ENCODE peak calls at places on chromosomes 4 and X, in four cellular contexts. V is choroid plexus epithelial cell; L is stimulated activated CD8-positive, alpha-beta memory T cell treated with anti-CD3 and anti-CD28 coated beads, Interleukin-7, amount 100 ng/mL, for 1 hour; M is Right ventricle myocardium inferior. U is an unnamed sample.

GRCh38 chr4:147760176-147760575 is 28.3 kb downstream of the ARHGAP10 start:
- DNase-seq in V (no peak), L (no peak), M (no peak), U (no peak)

GRCh38 chr4:82851902-82852750 is 38.8 kb downstream of the SEC31A start:
- DNase-seq in V (peak), L (no peak), M (no peak), U (no peak)

GRCh38 chr4:137609693-137610450 is 77.6 kb upstream of the PCDH18 start:
- DNase-seq in V (peak), L (no peak), M (no peak), U (no peak)

GRCh38 chr4:78235800-78236199 is 178.7 kb downstream of the FRAS1 start:
- DNase-seq in V (no peak), L (no peak), M (no peak), U (no peak)

GRCh38 chr4:14877246-14878220 is 124.7 kb upstream of the CPEB2 start:
- DNase-seq in V (peak), L (no peak), M (no peak), U (no peak)

GRCh38 chr4:2469192-2469984 is 482 bp downstream of the RNF4 start:
- DNase-seq in V (peak), L (peak), M (no peak), U (peak)

GRCh38 chrX:119389854-119390501 is 9.2 kb upstream of the SLC25A43 start:
- DNase-seq in V (peak), L (no peak), M (no peak), U (no peak)

GRCh38 chr4:7824218-7824617 is 115.4 kb downstream of the AFAP1 start:
- DNase-seq in V (peak), L (no peak), M (no peak), U (no peak)

GRCh38 chrX:139759637-139760036 is 51.7 kb upstream of the MCF2 start:
- DNase-seq in V (peak), L (no peak), M (no peak), U (no peak)

GRCh38 chr4:113961322-113961698 is 18.1 kb downstream of the ARSJ start:
- DNase-seq in V (peak), L (no peak), M (no peak), U (no peak)

GRCh38 chr4:85861064-85861767 is 386.3 kb downstream of the ARHGAP24 start:
- DNase-seq in V (peak), L (no peak), M (no peak), U (no peak)

GRCh38 chr4:32148120-32148666 is 1428.0 kb downstream of the PCDH7 start:
- DNase-seq in V (peak), L (no peak), M (no peak), U (no peak)

GRCh38 chr4:102696763-102697162 is 64.0 kb downstream of the MANBA start:
- DNase-seq in V (no peak), L (no peak), M (no peak), U (no peak)

U was measured in left ventricle myocardium superior.